ENCODE peak calls at places on chromosomes 5 and 9, in eight cellular contexts. O is bronchial epithelial cell; Z is SJCRH30; D is choroid plexus epithelial cell; Q is GM12865; A is epithelial cell of esophagus; G is CD4-positive, alpha-beta memory T cell; P is foreskin fibroblast. N is an unnamed sample.

GRCh38 chr5:139808481-139809330 is 13.1 kb downstream of the PSD2 start:
- DNase-seq in O (peak), Z (peak), D (peak), Q (peak), A (peak), G (peak), P (peak), N (no peak)

GRCh38 chr5:53871050-53871449 is 310.6 kb downstream of the NDUFS4 start:
- DNase-seq in O (no peak), Z (peak), D (peak), Q (no peak), A (no peak), G (no peak), P (no peak), N (no peak)

GRCh38 chr9:38009035-38009501 is 60.0 kb downstream of the SHB start:
- DNase-seq in O (no peak), Z (no peak), D (no peak), Q (no peak), A (no peak), G (no peak), P (no peak), N (no peak)

GRCh38 chr5:77101298-77101697 is 14.2 kb upstream of the ZBED3 start:
- DNase-seq in O (peak), Z (no peak), D (peak), Q (no peak), A (peak), G (no peak), P (peak), N (peak)

GRCh38 chr9:109401169-109401989 is 80.5 kb upstream of the EPB41L4B start:
- DNase-seq in O (peak), Z (peak), D (peak), Q (peak), A (peak), G (no peak), P (no peak), N (no peak)

GRCh38 chr9:100474950-100475276 is 2.0 kb downstream of the TMEFF1 start:
- DNase-seq in O (no peak), Z (no peak), D (no peak), Q (no peak), A (no peak), G (no peak), P (no peak), N (no peak)

GRCh38 chr5:177036443-177036842 is 13.9 kb downstream of the ZNF346 start:
- DNase-seq in O (no peak), Z (no peak), D (no peak), Q (peak), A (no peak), G (no peak), P (no peak), N (no peak)

GRCh38 chr5:157196045-157196444 is 15.4 kb downstream of the ITK start:
- DNase-seq in O (no peak), Z (no peak), D (no peak), Q (no peak), A (no peak), G (no peak), P (no peak), N (no peak)

DNA sequence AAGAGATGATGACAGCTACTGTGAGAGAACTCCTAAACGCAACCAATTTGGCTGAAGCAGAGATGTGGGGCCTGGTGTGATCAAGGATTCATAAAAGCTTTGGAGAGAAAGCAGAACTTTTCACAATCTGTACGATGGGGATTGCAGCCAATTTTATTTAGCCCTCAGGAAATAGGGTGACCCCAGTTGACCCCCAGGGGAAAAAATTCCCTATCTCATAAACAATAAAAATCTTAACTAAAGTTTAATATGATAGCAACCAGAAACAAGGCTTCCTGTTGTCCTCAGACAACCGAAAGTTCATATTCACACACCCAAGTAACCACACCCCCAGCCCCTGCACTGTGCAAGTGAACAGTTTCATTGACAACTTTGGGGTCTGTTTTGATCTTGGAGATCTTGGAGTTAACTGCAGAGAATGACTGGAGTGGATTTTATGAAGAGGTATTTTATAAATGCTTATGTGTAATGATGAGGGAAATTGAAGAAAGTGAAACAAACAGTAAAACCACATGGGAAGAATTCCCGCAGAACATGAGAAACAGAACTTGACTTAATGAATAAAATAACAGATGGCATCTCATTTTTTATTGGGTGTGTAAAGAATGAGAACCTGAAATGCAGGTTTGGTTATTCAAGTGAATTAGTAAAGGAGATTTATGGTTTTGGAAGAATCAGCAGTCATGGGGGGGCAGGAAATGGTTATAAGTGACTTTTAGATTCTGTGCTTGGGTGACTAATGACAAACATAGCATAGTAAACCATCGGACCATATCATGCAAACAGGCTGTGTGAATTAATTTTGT is 94.5 kb downstream of the PDE4D start:
- DNase-seq in O (peak), Z (no peak), D (peak), Q (peak), A (peak), G (no peak), P (no peak), N (no peak)
- H3K4me3 ChIP-seq in O (no peak), Z (no peak), D (peak), Q (peak), A (peak), G (no peak), P (peak), N (no peak)

GRCh38 chr5:138438724-138439536 is at the start of gene REEP2:
- DNase-seq in O (peak), Z (peak), D (peak), Q (peak), A (peak), G (peak), P (peak), N (no peak)
- H3K4me3 ChIP-seq in O (peak), Z (peak), D (peak), Q (peak), A (peak), G (peak), P (peak), N (peak)

GRCh38 chr5:79392776-79393175 is 121.2 kb downstream of the HOMER1 start:
- DNase-seq in O (no peak), Z (no peak), D (no peak), Q (no peak), A (no peak), G (no peak), P (no peak), N (no peak)
- H3K4me3 ChIP-seq in O (no peak), Z (no peak), D (no peak), Q (no peak), A (no peak), G (no peak), P (no peak), N (no peak)

GRCh38 chr5:95951916-95952315 is 9.7 kb downstream of the ELL2 start:
- DNase-seq in O (no peak), Z (no peak), D (no peak), Q (no peak), A (no peak), G (no peak), P (no peak), N (no peak)

GRCh38 chr5:95949810-95950209 is 11.8 kb downstream of the ELL2 start:
- DNase-seq in O (no peak), Z (no peak), D (no peak), Q (peak), A (no peak), G (no peak), P (no peak), N (no peak)

GRCh38 chr5:95955996-95956899 is 5.4 kb downstream of the ELL2 start:
- DNase-seq in O (no peak), Z (no peak), D (peak), Q (peak), A (no peak), G (no peak), P (no peak), N (no peak)

GRCh38 chr5:95954716-95955115 is 6.9 kb downstream of the ELL2 start:
- DNase-seq in O (no peak), Z (no peak), D (no peak), Q (no peak), A (no peak), G (no peak), P (no peak), N (no peak)

GRCh38 chr5:95953026-95953425 is 8.6 kb downstream of the ELL2 start:
- DNase-seq in O (no peak), Z (no peak), D (no peak), Q (no peak), A (no peak), G (no peak), P (no peak), N (no peak)
- H3K4me3 ChIP-seq in O (no peak), Z (no peak), D (no peak), Q (no peak), A (no peak), G (no peak), P (no peak), N (no peak)

DNA sequence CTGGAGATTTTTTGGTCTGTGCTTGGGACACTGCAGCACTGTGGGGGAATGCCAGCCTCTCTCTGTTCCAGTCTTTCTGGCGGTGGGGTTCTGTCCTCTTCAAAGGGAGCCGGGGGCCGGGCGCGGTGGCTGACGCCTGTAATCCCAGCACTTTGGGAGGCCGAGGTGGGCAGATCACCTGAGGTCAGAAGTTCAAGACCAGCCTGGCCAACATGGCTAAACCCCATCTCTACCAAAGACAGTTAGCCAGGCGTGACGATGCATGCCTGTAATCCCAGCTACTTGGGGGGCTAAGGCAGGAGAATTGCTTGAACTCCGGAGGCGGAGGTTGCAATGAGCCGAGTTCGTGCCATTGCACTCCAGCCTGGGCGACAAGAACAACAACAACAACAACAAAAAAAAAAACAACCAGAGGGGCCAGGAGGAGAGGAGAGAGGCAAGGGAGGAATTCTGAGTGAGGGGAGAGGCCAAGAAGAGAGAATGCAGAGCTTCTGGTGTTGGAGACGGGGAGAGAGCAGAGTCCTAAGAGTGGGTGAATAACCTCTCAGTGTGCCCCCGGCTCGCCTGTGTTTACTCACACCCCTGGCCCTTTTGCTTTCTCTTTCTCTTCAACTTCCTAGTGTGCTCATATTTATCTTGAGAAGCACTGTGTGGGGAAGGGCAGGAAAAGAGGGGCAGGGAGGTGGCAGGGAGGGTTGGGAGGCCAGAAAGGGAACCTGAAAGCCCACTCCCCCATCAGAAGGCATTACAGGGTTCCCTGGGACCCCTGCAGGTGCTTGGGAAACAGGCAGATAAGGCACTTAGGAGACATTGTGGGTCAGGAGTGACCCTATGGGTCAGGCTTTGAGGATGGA is 3.2 kb upstream of the SET start:
- DNase-seq in O (no peak), Z (no peak), D (no peak), Q (peak), A (no peak), G (peak), P (no peak), N (no peak)
- H3K4me3 ChIP-seq in O (no peak), Z (no peak), D (peak), Q (peak), A (peak), G (peak), P (no peak), N (no peak)

DNA sequence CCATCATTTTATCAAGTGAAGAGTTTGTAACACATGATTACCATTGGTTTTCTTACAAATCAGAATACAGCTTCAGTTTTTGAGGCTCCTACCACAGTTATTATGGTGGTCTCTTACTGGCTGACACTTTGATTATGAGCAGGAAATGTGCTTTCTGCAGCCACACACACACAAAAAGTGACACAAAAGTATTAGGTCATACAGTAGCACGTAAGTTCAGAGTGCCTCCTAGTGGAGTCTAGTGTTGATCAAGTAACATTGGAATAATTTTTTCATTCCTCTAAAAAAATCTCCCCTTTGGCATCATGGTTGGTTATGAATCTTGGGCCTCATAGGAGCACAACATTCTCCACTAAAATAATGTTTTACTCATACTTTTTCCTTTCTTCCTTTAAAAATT is 37.6 kb downstream of the PAM start:
- DNase-seq in O (peak), Z (no peak), D (peak), Q (peak), A (peak), G (no peak), P (peak), N (no peak)
- H3K4me3 ChIP-seq in O (no peak), Z (no peak), D (no peak), Q (no peak), A (no peak), G (no peak), P (no peak), N (no peak)

DNA sequence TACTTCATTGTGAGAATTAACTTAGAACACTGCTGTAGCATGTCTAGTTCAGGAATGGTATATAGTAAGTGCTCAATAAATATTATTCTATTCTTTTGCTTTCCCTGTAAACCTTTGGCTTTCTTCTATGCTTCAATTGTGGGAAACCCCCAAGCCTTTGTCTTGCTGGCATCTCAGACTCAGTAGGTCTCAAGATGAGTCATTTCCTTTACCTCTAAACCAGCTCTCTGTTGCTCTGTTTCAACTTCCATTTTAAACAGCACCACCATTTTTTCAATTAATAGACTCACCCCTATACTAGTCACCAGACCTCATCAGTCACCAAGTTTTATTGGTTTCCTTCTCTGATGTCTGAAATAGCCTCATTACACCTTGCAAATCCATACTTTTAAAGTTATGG is 43.5 kb downstream of the DMAC1 start:
- DNase-seq in O (peak), Z (no peak), D (peak), Q (peak), A (peak), G (no peak), P (no peak), N (no peak)
- H3K4me3 ChIP-seq in O (no peak), Z (no peak), D (no peak), Q (no peak), A (no peak), G (no peak), P (no peak), N (no peak)

GRCh38 chr5:143002459-143003327 is 232.5 kb downstream of the ARHGAP26 start:
- DNase-seq in O (peak), Z (no peak), D (peak), Q (peak), A (peak), G (peak), P (peak), N (peak)
- H3K4me3 ChIP-seq in O (no peak), Z (no peak), D (no peak), Q (peak), A (no peak), G (no peak), P (no peak), N (no peak)